ENCODE peak calls at places on chromosome 1, in eight cellular contexts. J, S, A, E, K, B, N and F are unnamed samples.

GRCh38 chr1:60281360-60281932 is 207.9 kb upstream of the C1orf87 start:
- DNase-seq in J (peak), S (peak), A (peak), E (peak), K (peak), B (no peak), N (peak), F (peak)

GRCh38 chr1:238861342-238861741 is 525.0 kb upstream of the CHRM3 start:
- DNase-seq in J (no peak), S (no peak), A (no peak), E (no peak), K (no peak), B (no peak), N (no peak), F (no peak)

GRCh38 chr1:207058878-207059867 is 6.1 kb downstream of the PFKFB2 start:
- DNase-seq in J (no peak), S (no peak), A (peak), E (no peak), K (no peak), B (no peak), N (no peak), F (no peak)

GRCh38 chr1:159930216-159930615 is 4.9 kb upstream of the TAGLN2 start:
- DNase-seq in J (no peak), S (no peak), A (no peak), E (no peak), K (no peak), B (no peak), N (no peak), F (no peak)

GRCh38 chr1:147185442-147185841 is 13.2 kb upstream of the PRKAB2 start:
- DNase-seq in J (no peak), S (no peak), A (no peak), E (no peak), K (no peak), B (no peak), N (no peak), F (no peak)

GRCh38 chr1:110631836-110632620 is 25.9 kb upstream of the KCNA2 start:
- DNase-seq in J (no peak), S (no peak), A (no peak), E (peak), K (no peak), B (no peak), N (no peak), F (no peak)

GRCh38 chr1:219660666-219661463 is 48.0 kb upstream of the ZC3H11B start:
- DNase-seq in J (peak), S (peak), A (no peak), E (peak), K (peak), B (peak), N (peak), F (peak)

GRCh38 chr1:247212012-247212411 is 40.2 kb upstream of the ZNF124 start:
- DNase-seq in J (no peak), S (no peak), A (no peak), E (peak), K (peak), B (no peak), N (no peak), F (peak)

GRCh38 chr1:186930248-186930647 is 101.5 kb downstream of the PLA2G4A start:
- DNase-seq in J (peak), S (no peak), A (no peak), E (no peak), K (no peak), B (no peak), N (no peak), F (no peak)

GRCh38 chr1:156233421-156234127 is 8.4 kb upstream of the BGLAP start:
- DNase-seq in J (peak), S (no peak), A (no peak), E (no peak), K (no peak), B (no peak), N (no peak), F (no peak)